ENCODE peak calls at places on chromosomes 5 and 9, in seven cellular contexts. One of them, this sample, is unnamed.

GRCh38 chr5:148928141-148928540 is 101.7 kb downstream of the ADRB2 start:
- DNase-seq in fibroblast of pulmonary artery: peak
- DNase-seq in right cardiac atrium: no peak
- DNase-seq in tibial nerve: no peak
- DNase-seq in body of pancreas: no peak
- DNase-seq in left ventricle myocardium inferior: no peak
- DNase-seq in breast epithelium: no peak
- DNase-seq in this sample: peak

GRCh38 chr5:83589786-83590185 is 118.2 kb downstream of the VCAN start:
- DNase-seq in fibroblast of pulmonary artery: no peak
- DNase-seq in right cardiac atrium: no peak
- DNase-seq in tibial nerve: no peak
- DNase-seq in body of pancreas: no peak
- DNase-seq in left ventricle myocardium inferior: no peak
- DNase-seq in breast epithelium: no peak
- DNase-seq in this sample: no peak

GRCh38 chr9:93288891-93289883 is 105.2 kb downstream of the WNK2 start:
- DNase-seq in fibroblast of pulmonary artery: peak
- DNase-seq in right cardiac atrium: no peak
- DNase-seq in tibial nerve: no peak
- DNase-seq in body of pancreas: no peak
- DNase-seq in left ventricle myocardium inferior: no peak
- DNase-seq in breast epithelium: no peak
- DNase-seq in this sample: peak

GRCh38 chr5:61262080-61262479 is 70.0 kb upstream of the ZSWIM6 start:
- DNase-seq in fibroblast of pulmonary artery: no peak
- DNase-seq in right cardiac atrium: no peak
- DNase-seq in tibial nerve: no peak
- DNase-seq in body of pancreas: no peak
- DNase-seq in left ventricle myocardium inferior: no peak
- DNase-seq in breast epithelium: no peak
- DNase-seq in this sample: no peak

GRCh38 chr5:91168859-91169258 is 214.3 kb downstream of the ARRDC3 start:
- DNase-seq in fibroblast of pulmonary artery: no peak
- DNase-seq in right cardiac atrium: no peak
- DNase-seq in tibial nerve: no peak
- DNase-seq in body of pancreas: no peak
- DNase-seq in left ventricle myocardium inferior: no peak
- DNase-seq in breast epithelium: no peak
- DNase-seq in this sample: no peak

GRCh38 chr5:152293189-152293588 is 111.9 kb downstream of the NMUR2 start:
- DNase-seq in fibroblast of pulmonary artery: no peak
- DNase-seq in right cardiac atrium: no peak
- DNase-seq in tibial nerve: no peak
- DNase-seq in body of pancreas: no peak
- DNase-seq in left ventricle myocardium inferior: no peak
- DNase-seq in breast epithelium: no peak
- DNase-seq in this sample: no peak

GRCh38 chr9:90961375-90961774 is 159.8 kb downstream of the SYK start:
- DNase-seq in fibroblast of pulmonary artery: no peak
- DNase-seq in right cardiac atrium: no peak
- DNase-seq in tibial nerve: no peak
- DNase-seq in body of pancreas: no peak
- DNase-seq in left ventricle myocardium inferior: no peak
- DNase-seq in breast epithelium: no peak
- DNase-seq in this sample: peak

GRCh38 chr5:146647656-146648199 is 131.7 kb upstream of the GPR151 start:
- DNase-seq in fibroblast of pulmonary artery: no peak
- DNase-seq in right cardiac atrium: no peak
- DNase-seq in tibial nerve: no peak
- DNase-seq in body of pancreas: no peak
- DNase-seq in left ventricle myocardium inferior: no peak
- DNase-seq in breast epithelium: peak
- DNase-seq in this sample: no peak

GRCh38 chr9:8863064-8863463 is 1063.5 kb upstream of the DMAC1 start:
- DNase-seq in fibroblast of pulmonary artery: no peak
- DNase-seq in right cardiac atrium: no peak
- DNase-seq in tibial nerve: no peak
- DNase-seq in body of pancreas: no peak
- DNase-seq in left ventricle myocardium inferior: no peak
- DNase-seq in breast epithelium: no peak
- DNase-seq in this sample: no peak

GRCh38 chr9:105206821-105207699 is 37.4 kb upstream of the SLC44A1 start:
- DNase-seq in fibroblast of pulmonary artery: peak
- DNase-seq in right cardiac atrium: no peak
- DNase-seq in tibial nerve: peak
- DNase-seq in body of pancreas: no peak
- DNase-seq in left ventricle myocardium inferior: no peak
- DNase-seq in breast epithelium: no peak
- DNase-seq in this sample: peak

GRCh38 chr9:111833941-111834340 is 39.2 kb upstream of the SHOC1 start:
- DNase-seq in fibroblast of pulmonary artery: peak
- DNase-seq in right cardiac atrium: no peak
- DNase-seq in tibial nerve: no peak
- DNase-seq in body of pancreas: no peak
- DNase-seq in left ventricle myocardium inferior: no peak
- DNase-seq in breast epithelium: no peak
- DNase-seq in this sample: peak

GRCh38 chr5:59098743-59099142 is 515.9 kb downstream of the RAB3C start:
- DNase-seq in fibroblast of pulmonary artery: no peak
- DNase-seq in right cardiac atrium: no peak
- DNase-seq in tibial nerve: no peak
- DNase-seq in body of pancreas: no peak
- DNase-seq in left ventricle myocardium inferior: no peak
- DNase-seq in breast epithelium: no peak
- DNase-seq in this sample: no peak

GRCh38 chr5:59092758-59093157 is 509.9 kb downstream of the RAB3C start:
- DNase-seq in fibroblast of pulmonary artery: no peak
- DNase-seq in right cardiac atrium: no peak
- DNase-seq in tibial nerve: no peak
- DNase-seq in body of pancreas: no peak
- DNase-seq in left ventricle myocardium inferior: no peak
- DNase-seq in breast epithelium: no peak
- DNase-seq in this sample: no peak

GRCh38 chr5:59093329-59093728 is 510.5 kb downstream of the RAB3C start:
- DNase-seq in fibroblast of pulmonary artery: peak
- DNase-seq in right cardiac atrium: no peak
- DNase-seq in tibial nerve: no peak
- DNase-seq in body of pancreas: no peak
- DNase-seq in left ventricle myocardium inferior: no peak
- DNase-seq in breast epithelium: no peak
- DNase-seq in this sample: peak

GRCh38 chr5:59097116-59097515 is 514.2 kb downstream of the RAB3C start:
- DNase-seq in fibroblast of pulmonary artery: peak
- DNase-seq in right cardiac atrium: no peak
- DNase-seq in tibial nerve: no peak
- DNase-seq in body of pancreas: no peak
- DNase-seq in left ventricle myocardium inferior: no peak
- DNase-seq in breast epithelium: no peak
- DNase-seq in this sample: peak

GRCh38 chr5:59095480-59095879 is 512.6 kb downstream of the RAB3C start:
- DNase-seq in fibroblast of pulmonary artery: peak
- DNase-seq in right cardiac atrium: no peak
- DNase-seq in tibial nerve: no peak
- DNase-seq in body of pancreas: no peak
- DNase-seq in left ventricle myocardium inferior: no peak
- DNase-seq in breast epithelium: no peak
- DNase-seq in this sample: peak
- H3K4me3 ChIP-seq in fibroblast of pulmonary artery: no peak
- H3K4me3 ChIP-seq in right cardiac atrium: no peak
- H3K4me3 ChIP-seq in tibial nerve: no peak
- H3K4me3 ChIP-seq in body of pancreas: no peak
- H3K4me3 ChIP-seq in left ventricle myocardium inferior: no peak
- H3K4me3 ChIP-seq in breast epithelium: no peak
- H3K4me3 ChIP-seq in this sample: no peak

GRCh38 chr5:78675956-78676727 is 27.6 kb upstream of the LHFPL2 start:
- DNase-seq in fibroblast of pulmonary artery: no peak
- DNase-seq in right cardiac atrium: no peak
- DNase-seq in tibial nerve: no peak
- DNase-seq in body of pancreas: no peak
- DNase-seq in left ventricle myocardium inferior: no peak
- DNase-seq in breast epithelium: no peak
- DNase-seq in this sample: no peak

GRCh38 chr5:78670870-78671269 is 22.3 kb upstream of the LHFPL2 start:
- DNase-seq in fibroblast of pulmonary artery: no peak
- DNase-seq in right cardiac atrium: no peak
- DNase-seq in tibial nerve: no peak
- DNase-seq in body of pancreas: no peak
- DNase-seq in left ventricle myocardium inferior: no peak
- DNase-seq in breast epithelium: no peak
- DNase-seq in this sample: no peak

GRCh38 chr5:78671609-78672008 is 23.0 kb upstream of the LHFPL2 start:
- DNase-seq in fibroblast of pulmonary artery: no peak
- DNase-seq in right cardiac atrium: no peak
- DNase-seq in tibial nerve: no peak
- DNase-seq in body of pancreas: no peak
- DNase-seq in left ventricle myocardium inferior: no peak
- DNase-seq in breast epithelium: no peak
- DNase-seq in this sample: no peak

GRCh38 chr5:78669331-78669730 is 20.8 kb upstream of the LHFPL2 start:
- DNase-seq in fibroblast of pulmonary artery: no peak
- DNase-seq in right cardiac atrium: no peak
- DNase-seq in tibial nerve: no peak
- DNase-seq in body of pancreas: no peak
- DNase-seq in left ventricle myocardium inferior: no peak
- DNase-seq in breast epithelium: no peak
- DNase-seq in this sample: no peak

DNA sequence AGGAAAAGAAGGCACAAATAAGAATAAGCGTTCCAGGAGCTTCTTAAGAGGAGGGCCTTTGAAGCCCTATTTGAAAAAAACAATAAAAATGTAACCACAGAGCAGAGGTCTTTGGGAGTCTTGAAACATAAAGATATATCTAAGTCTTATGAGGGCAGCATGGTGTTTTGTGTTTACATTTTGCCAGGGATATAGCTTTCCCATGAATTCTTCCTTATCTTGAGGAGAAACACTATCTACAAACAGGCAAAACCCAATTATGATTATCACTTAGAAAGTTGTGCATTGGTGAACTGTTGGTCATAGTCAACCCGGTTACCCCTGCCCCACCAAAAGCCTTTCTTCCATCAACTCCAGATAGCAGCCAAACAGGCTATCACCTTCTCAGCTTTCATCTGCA is 23.6 kb upstream of the LHFPL2 start:
- DNase-seq in fibroblast of pulmonary artery: no peak
- DNase-seq in right cardiac atrium: no peak
- DNase-seq in tibial nerve: no peak
- DNase-seq in body of pancreas: no peak
- DNase-seq in left ventricle myocardium inferior: no peak
- DNase-seq in breast epithelium: no peak
- DNase-seq in this sample: no peak
- H3K4me3 ChIP-seq in fibroblast of pulmonary artery: no peak
- H3K4me3 ChIP-seq in right cardiac atrium: no peak
- H3K4me3 ChIP-seq in tibial nerve: no peak
- H3K4me3 ChIP-seq in body of pancreas: no peak
- H3K4me3 ChIP-seq in left ventricle myocardium inferior: no peak
- H3K4me3 ChIP-seq in breast epithelium: no peak
- H3K4me3 ChIP-seq in this sample: no peak

GRCh38 chr5:150789431-150789830 is 10.9 kb downstream of the SMIM3 start:
- DNase-seq in fibroblast of pulmonary artery: no peak
- DNase-seq in right cardiac atrium: no peak
- DNase-seq in tibial nerve: no peak
- DNase-seq in body of pancreas: no peak
- DNase-seq in left ventricle myocardium inferior: no peak
- DNase-seq in breast epithelium: no peak
- DNase-seq in this sample: no peak

GRCh38 chr5:150789943-150790611 is 11.5 kb downstream of the SMIM3 start:
- DNase-seq in fibroblast of pulmonary artery: peak
- DNase-seq in right cardiac atrium: peak
- DNase-seq in tibial nerve: peak
- DNase-seq in body of pancreas: peak
- DNase-seq in left ventricle myocardium inferior: no peak
- DNase-seq in breast epithelium: peak
- DNase-seq in this sample: peak

GRCh38 chr5:150788974-150789373 is 10.4 kb downstream of the SMIM3 start:
- DNase-seq in fibroblast of pulmonary artery: no peak
- DNase-seq in right cardiac atrium: no peak
- DNase-seq in tibial nerve: no peak
- DNase-seq in body of pancreas: no peak
- DNase-seq in left ventricle myocardium inferior: no peak
- DNase-seq in breast epithelium: no peak
- DNase-seq in this sample: no peak

GRCh38 chr5:150785950-150786349 is 7.4 kb downstream of the SMIM3 start:
- DNase-seq in fibroblast of pulmonary artery: no peak
- DNase-seq in right cardiac atrium: no peak
- DNase-seq in tibial nerve: no peak
- DNase-seq in body of pancreas: no peak
- DNase-seq in left ventricle myocardium inferior: no peak
- DNase-seq in breast epithelium: no peak
- DNase-seq in this sample: no peak

DNA sequence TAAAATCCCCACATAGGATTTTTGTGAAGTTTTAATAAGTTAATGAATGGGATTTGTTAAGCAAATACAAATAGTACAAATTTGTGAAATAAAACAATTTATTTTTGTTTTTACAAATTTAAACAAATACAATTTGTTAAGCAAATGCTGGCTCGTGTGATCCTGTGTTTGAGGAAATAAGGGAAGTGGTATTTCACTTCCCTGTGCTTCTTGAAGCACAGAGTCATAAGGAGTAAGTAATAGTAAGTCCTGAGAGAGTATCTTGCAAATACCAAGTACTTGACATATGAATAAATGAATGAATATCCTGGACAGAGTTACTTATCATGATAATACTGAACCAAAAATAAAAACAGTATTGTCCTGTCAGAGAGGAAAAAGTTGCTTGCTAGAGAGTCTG is 9.1 kb downstream of the SMIM3 start:
- DNase-seq in fibroblast of pulmonary artery: no peak
- DNase-seq in right cardiac atrium: no peak
- DNase-seq in tibial nerve: no peak
- DNase-seq in body of pancreas: no peak
- DNase-seq in left ventricle myocardium inferior: no peak
- DNase-seq in breast epithelium: no peak
- DNase-seq in this sample: no peak
- H3K4me3 ChIP-seq in fibroblast of pulmonary artery: no peak
- H3K4me3 ChIP-seq in right cardiac atrium: no peak
- H3K4me3 ChIP-seq in tibial nerve: no peak
- H3K4me3 ChIP-seq in body of pancreas: no peak
- H3K4me3 ChIP-seq in left ventricle myocardium inferior: peak
- H3K4me3 ChIP-seq in breast epithelium: no peak
- H3K4me3 ChIP-seq in this sample: no peak

GRCh38 chr5:79109527-79110492 is 1.8 kb upstream of the BHMT start:
- DNase-seq in fibroblast of pulmonary artery: no peak
- DNase-seq in right cardiac atrium: no peak
- DNase-seq in tibial nerve: peak
- DNase-seq in body of pancreas: peak
- DNase-seq in left ventricle myocardium inferior: peak
- DNase-seq in breast epithelium: no peak
- DNase-seq in this sample: no peak

GRCh38 chr5:79108792-79109191 is 2.8 kb upstream of the BHMT start:
- DNase-seq in fibroblast of pulmonary artery: no peak
- DNase-seq in right cardiac atrium: no peak
- DNase-seq in tibial nerve: no peak
- DNase-seq in body of pancreas: no peak
- DNase-seq in left ventricle myocardium inferior: no peak
- DNase-seq in breast epithelium: no peak
- DNase-seq in this sample: no peak

GRCh38 chr5:79112703-79113058 is 1.1 kb downstream of the BHMT start:
- DNase-seq in fibroblast of pulmonary artery: no peak
- DNase-seq in right cardiac atrium: no peak
- DNase-seq in tibial nerve: no peak
- DNase-seq in body of pancreas: no peak
- DNase-seq in left ventricle myocardium inferior: no peak
- DNase-seq in breast epithelium: no peak
- DNase-seq in this sample: no peak

GRCh38 chr5:79111387-79111959 is at the start of gene BHMT:
- DNase-seq in fibroblast of pulmonary artery: no peak
- DNase-seq in right cardiac atrium: no peak
- DNase-seq in tibial nerve: no peak
- DNase-seq in body of pancreas: no peak
- DNase-seq in left ventricle myocardium inferior: no peak
- DNase-seq in breast epithelium: no peak
- DNase-seq in this sample: no peak

GRCh38 chr5:79111960-79112702 is 522 bp downstream of the BHMT start:
- DNase-seq in fibroblast of pulmonary artery: no peak
- DNase-seq in right cardiac atrium: no peak
- DNase-seq in tibial nerve: no peak
- DNase-seq in body of pancreas: no peak
- DNase-seq in left ventricle myocardium inferior: no peak
- DNase-seq in breast epithelium: no peak
- DNase-seq in this sample: no peak
- H3K4me3 ChIP-seq in fibroblast of pulmonary artery: no peak
- H3K4me3 ChIP-seq in right cardiac atrium: peak
- H3K4me3 ChIP-seq in tibial nerve: no peak
- H3K4me3 ChIP-seq in body of pancreas: no peak
- H3K4me3 ChIP-seq in left ventricle myocardium inferior: peak
- H3K4me3 ChIP-seq in breast epithelium: no peak
- H3K4me3 ChIP-seq in this sample: no peak

This sample was measured in IMR-90.